ENCODE peak calls at places on chromosome 9, in four cellular contexts. One of them, this sample, is unnamed.

GRCh38 chr9:126326228-126327015 is at the start of gene MVB12B:
- DNase-seq in stromal cell of bone marrow: peak; percentile 13
- DNase-seq in skeletal muscle cell: no peak
- DNase-seq in NCI-H774: peak; percentile 46
- DNase-seq in this sample: no peak

GRCh38 chr9:136968333-136969127 is 8.8 kb upstream of the PTGDS start:
- DNase-seq in stromal cell of bone marrow: no peak
- DNase-seq in skeletal muscle cell: no peak
- DNase-seq in NCI-H774: no peak
- DNase-seq in this sample: no peak

GRCh38 chr9:36315283-36315682 is 57.0 kb upstream of the GNE start:
- DNase-seq in stromal cell of bone marrow: no peak
- DNase-seq in skeletal muscle cell: no peak
- DNase-seq in NCI-H774: no peak
- DNase-seq in this sample: no peak

GRCh38 chr9:73981405-73981804 is 515.7 kb upstream of the RORB start:
- DNase-seq in stromal cell of bone marrow: no peak
- DNase-seq in skeletal muscle cell: no peak
- DNase-seq in NCI-H774: no peak
- DNase-seq in this sample: no peak

GRCh38 chr9:106051573-106051972 is 357.2 kb downstream of the TMEM38B start:
- DNase-seq in stromal cell of bone marrow: no peak
- DNase-seq in skeletal muscle cell: no peak
- DNase-seq in NCI-H774: no peak
- DNase-seq in this sample: no peak

GRCh38 chr9:134735441-134736175 is 94.0 kb downstream of the COL5A1 start:
- DNase-seq in stromal cell of bone marrow: no peak
- DNase-seq in skeletal muscle cell: peak; percentile 62
- DNase-seq in NCI-H774: no peak
- DNase-seq in this sample: no peak

GRCh38 chr9:74742792-74743389 is 144.8 kb downstream of the TRPM6 start:
- DNase-seq in stromal cell of bone marrow: peak; percentile 21
- DNase-seq in skeletal muscle cell: no peak
- DNase-seq in NCI-H774: peak; percentile 30
- DNase-seq in this sample: peak; percentile 10

GRCh38 chr9:109143881-109144562 is 23.0 kb downstream of the FRRS1L start:
- DNase-seq in stromal cell of bone marrow: no peak
- DNase-seq in skeletal muscle cell: no peak
- DNase-seq in NCI-H774: no peak
- DNase-seq in this sample: no peak

GRCh38 chr9:4126184-4126865 is 173.5 kb downstream of the GLIS3 start:
- DNase-seq in stromal cell of bone marrow: peak; percentile 86
- DNase-seq in skeletal muscle cell: no peak
- DNase-seq in NCI-H774: no peak
- DNase-seq in this sample: peak; percentile 58

GRCh38 chr9:115170674-115171073 is 52.7 kb upstream of the TNC start:
- DNase-seq in stromal cell of bone marrow: peak; percentile 75
- DNase-seq in skeletal muscle cell: no peak
- DNase-seq in NCI-H774: no peak
- DNase-seq in this sample: no peak

GRCh38 chr9:128808543-128808942 is 9.8 kb upstream of the ENDOG start:
- DNase-seq in stromal cell of bone marrow: no peak
- DNase-seq in skeletal muscle cell: no peak
- DNase-seq in NCI-H774: no peak
- DNase-seq in this sample: no peak

GRCh38 chr9:109476781-109477268 is 21.3 kb downstream of the PTPN3 start:
- DNase-seq in stromal cell of bone marrow: no peak
- DNase-seq in skeletal muscle cell: no peak
- DNase-seq in NCI-H774: no peak
- DNase-seq in this sample: no peak

GRCh38 chr9:91771864-91772263 is 178.2 kb downstream of the ROR2 start:
- DNase-seq in stromal cell of bone marrow: no peak
- DNase-seq in skeletal muscle cell: no peak
- DNase-seq in NCI-H774: no peak
- DNase-seq in this sample: no peak

GRCh38 chr9:125536184-125537152 is 170.5 kb downstream of the MAPKAP1 start:
- DNase-seq in stromal cell of bone marrow: no peak
- DNase-seq in skeletal muscle cell: no peak
- DNase-seq in NCI-H774: no peak
- DNase-seq in this sample: no peak

GRCh38 chr9:4490705-4491620 is 695 bp downstream of the SLC1A1 start:
- DNase-seq in stromal cell of bone marrow: no peak
- DNase-seq in skeletal muscle cell: no peak
- DNase-seq in NCI-H774: peak; percentile 13
- DNase-seq in this sample: no peak

GRCh38 chr9:93809204-93809940 is 145.8 kb downstream of the BARX1 start:
- DNase-seq in stromal cell of bone marrow: no peak
- DNase-seq in skeletal muscle cell: no peak
- DNase-seq in NCI-H774: no peak
- DNase-seq in this sample: no peak

GRCh38 chr9:101477214-101477613 is 41.6 kb upstream of the ALDOB start:
- DNase-seq in stromal cell of bone marrow: no peak
- DNase-seq in skeletal muscle cell: no peak
- DNase-seq in NCI-H774: no peak
- DNase-seq in this sample: no peak

GRCh38 chr9:16337322-16338029 is 533.0 kb downstream of the BNC2 start:
- DNase-seq in stromal cell of bone marrow: peak; percentile 96
- DNase-seq in skeletal muscle cell: peak; percentile 93
- DNase-seq in NCI-H774: no peak
- DNase-seq in this sample: peak; percentile 91

GRCh38 chr9:33452828-33453271 is 5.5 kb upstream of the AQP3 start:
- DNase-seq in stromal cell of bone marrow: peak; percentile 67
- DNase-seq in skeletal muscle cell: peak; percentile 59
- DNase-seq in NCI-H774: no peak
- DNase-seq in this sample: peak; percentile 33

GRCh38 chr9:27377147-27377807 is 80.3 kb upstream of the EQTN start:
- DNase-seq in stromal cell of bone marrow: no peak
- DNase-seq in skeletal muscle cell: no peak
- DNase-seq in NCI-H774: no peak
- DNase-seq in this sample: no peak

GRCh38 chr9:15837079-15837679 is 284.3 kb downstream of the CCDC171 start:
- DNase-seq in stromal cell of bone marrow: peak; percentile 40
- DNase-seq in skeletal muscle cell: peak; percentile 5
- DNase-seq in NCI-H774: peak; percentile 58
- DNase-seq in this sample: peak; percentile 24

GRCh38 chr9:105969672-105970071 is 275.3 kb downstream of the TMEM38B start:
- DNase-seq in stromal cell of bone marrow: no peak
- DNase-seq in skeletal muscle cell: no peak
- DNase-seq in NCI-H774: no peak
- DNase-seq in this sample: no peak

GRCh38 chr9:130453487-130453886 is 8.7 kb downstream of the ASS1 start:
- DNase-seq in stromal cell of bone marrow: no peak
- DNase-seq in skeletal muscle cell: no peak
- DNase-seq in NCI-H774: peak; percentile 83
- DNase-seq in this sample: no peak

GRCh38 chr9:128391956-128392301 is 20.8 kb downstream of the URM1 start:
- DNase-seq in stromal cell of bone marrow: no peak
- DNase-seq in skeletal muscle cell: no peak
- DNase-seq in NCI-H774: no peak
- DNase-seq in this sample: no peak

GRCh38 chr9:111957856-111958631 is 61.4 kb downstream of the UGCG start:
- DNase-seq in stromal cell of bone marrow: peak; percentile 89
- DNase-seq in skeletal muscle cell: peak; percentile 95
- DNase-seq in NCI-H774: no peak
- DNase-seq in this sample: peak; percentile 87

GRCh38 chr9:100197553-100197952 is 98.5 kb downstream of the INVS start:
- DNase-seq in stromal cell of bone marrow: no peak
- DNase-seq in skeletal muscle cell: no peak
- DNase-seq in NCI-H774: no peak
- DNase-seq in this sample: no peak

GRCh38 chr9:20621553-20622329 is 558 bp downstream of the MLLT3 start:
- DNase-seq in stromal cell of bone marrow: no peak
- DNase-seq in skeletal muscle cell: peak; percentile 30
- DNase-seq in NCI-H774: peak; percentile 76
- DNase-seq in this sample: no peak

GRCh38 chr9:91720746-91721705 is 229.0 kb downstream of the ROR2 start:
- DNase-seq in stromal cell of bone marrow: no peak
- DNase-seq in skeletal muscle cell: no peak
- DNase-seq in NCI-H774: no peak
- DNase-seq in this sample: no peak

GRCh38 chr9:128190516-128191405 is 611 bp downstream of the CIZ1 start:
- DNase-seq in stromal cell of bone marrow: no peak
- DNase-seq in skeletal muscle cell: no peak
- DNase-seq in NCI-H774: no peak
- DNase-seq in this sample: no peak

GRCh38 chr9:127187231-127187956 is 65.0 kb upstream of the ANGPTL2 start:
- DNase-seq in stromal cell of bone marrow: peak; percentile 98
- DNase-seq in skeletal muscle cell: peak; percentile 95
- DNase-seq in NCI-H774: no peak
- DNase-seq in this sample: peak; percentile 98

GRCh38 chr9:133855802-133856592 is 117.8 kb upstream of the SARDH start:
- DNase-seq in stromal cell of bone marrow: peak; percentile 23
- DNase-seq in skeletal muscle cell: peak; percentile 48
- DNase-seq in NCI-H774: no peak
- DNase-seq in this sample: peak; percentile 94

GRCh38 chr9:91089405-91090131 is 272.1 kb downstream of the AUH start:
- DNase-seq in stromal cell of bone marrow: peak; percentile 64
- DNase-seq in skeletal muscle cell: peak; percentile 40
- DNase-seq in NCI-H774: no peak
- DNase-seq in this sample: no peak